ENCODE peak calls at places on chromosome 22, in five cellular contexts. H is stimulated activated CD4-positive, alpha-beta T cell treated with anti-CD3 and anti-CD28 coated beads, TNF-alpha, amount 100 ng/mL, for 1 hour; K is activated naive CD4-positive, alpha-beta T cell treated with anti-CD3 and anti-CD28 coated beads, Interleukin-2, amount 10 ng/mL, durations not matched to agents 7 days and 5 days; U is neural crest cell; V is progenitor cell of endocrine pancreas. T is an unnamed sample.

GRCh38 chr22:23243006-23243573 is 62.8 kb downstream of the BCR start:
- DNase-seq in H (peak; percentile 29), K (peak; percentile 78), U (peak; percentile 51), V (no peak), T (no peak)

GRCh38 chr22:22663861-22664800 is 19.7 kb downstream of the GGTLC2 start:
- DNase-seq in H (no peak), K (no peak), U (no peak), V (no peak), T (no peak)

GRCh38 chr22:50456026-50456425 is 18.8 kb downstream of the SBF1 start:
- DNase-seq in H (no peak), K (no peak), U (no peak), V (no peak), T (no peak)

GRCh38 chr22:25452116-25452700 is 112.3 kb upstream of the GRK3 start:
- DNase-seq in H (no peak), K (no peak), U (no peak), V (no peak), T (peak; percentile 37)

GRCh38 chr22:26535499-26535898 is 23.2 kb upstream of the TFIP11 start:
- DNase-seq in H (no peak), K (no peak), U (no peak), V (no peak), T (no peak)

GRCh38 chr22:23161574-23161973 is 16.3 kb downstream of the RAB36 start:
- DNase-seq in H (no peak), K (no peak), U (no peak), V (no peak), T (no peak)

GRCh38 chr22:42949159-42949558 is 65.8 kb downstream of the PACSIN2 start:
- DNase-seq in H (no peak), K (no peak), U (no peak), V (no peak), T (peak; percentile 69)

GRCh38 chr22:31451709-31452571 is 37.7 kb downstream of the EIF4ENIF1 start:
- DNase-seq in H (no peak), K (no peak), U (no peak), V (no peak), T (peak; percentile 59)

GRCh38 chr22:49528420-49528720 is 299.3 kb downstream of the BRD1 start:
- DNase-seq in H (no peak), K (no peak), U (no peak), V (no peak), T (no peak)

GRCh38 chr22:46124383-46125144 is 25.8 kb upstream of the PPARA start:
- DNase-seq in H (no peak), K (no peak), U (no peak), V (no peak), T (no peak)

GRCh38 chr22:41447435-41448188 is 1.0 kb upstream of the TOB2 start:
- DNase-seq in H (peak; percentile 23), K (peak; percentile 72), U (peak; percentile 66), V (peak; percentile 64), T (peak; percentile 50)